ENCODE peak calls at places on chromosomes 7 and 10, in five cellular contexts. One of them, this sample, is unnamed.

GRCh38 chr7:19373334-19373733 is 228.1 kb upstream of the FERD3L start:
- DNase-seq in lower lobe of right lung: no peak
- DNase-seq in AG10803: no peak
- DNase-seq in lower leg skin: no peak
- DNase-seq in HFF-Myc: no peak
- DNase-seq in this sample: no peak

GRCh38 chr7:115352375-115352774 is 430.5 kb downstream of the MDFIC start:
- DNase-seq in lower lobe of right lung: no peak
- DNase-seq in AG10803: peak; percentile 78
- DNase-seq in lower leg skin: no peak
- DNase-seq in HFF-Myc: peak; percentile 57
- DNase-seq in this sample: peak; percentile 71

GRCh38 chr10:101237080-101237817 is 8.0 kb upstream of the LBX1 start:
- DNase-seq in lower lobe of right lung: no peak
- DNase-seq in AG10803: no peak
- DNase-seq in lower leg skin: no peak
- DNase-seq in HFF-Myc: no peak
- DNase-seq in this sample: no peak

GRCh38 chr7:50651227-50651989 is 86.2 kb upstream of the DDC start:
- DNase-seq in lower lobe of right lung: no peak
- DNase-seq in AG10803: no peak
- DNase-seq in lower leg skin: no peak
- DNase-seq in HFF-Myc: no peak
- DNase-seq in this sample: no peak

GRCh38 chr10:77160679-77161078 is 476.9 kb downstream of the KCNMA1 start:
- DNase-seq in lower lobe of right lung: no peak
- DNase-seq in AG10803: peak; percentile 83
- DNase-seq in lower leg skin: no peak
- DNase-seq in HFF-Myc: peak; percentile 66
- DNase-seq in this sample: peak; percentile 65

GRCh38 chr7:1454471-1455065 is 4.7 kb downstream of the MICALL2 start:
- DNase-seq in lower lobe of right lung: no peak
- DNase-seq in AG10803: no peak
- DNase-seq in lower leg skin: no peak
- DNase-seq in HFF-Myc: no peak
- DNase-seq in this sample: no peak

GRCh38 chr7:24786941-24787340 is 29.7 kb upstream of the GSDME start:
- DNase-seq in lower lobe of right lung: peak; percentile 73
- DNase-seq in AG10803: peak; percentile 97
- DNase-seq in lower leg skin: peak; percentile 60
- DNase-seq in HFF-Myc: peak; percentile 62
- DNase-seq in this sample: peak; percentile 74

GRCh38 chr10:29063806-29064644 is 224.8 kb upstream of the LYZL1 start:
- DNase-seq in lower lobe of right lung: no peak
- DNase-seq in AG10803: peak; percentile 8
- DNase-seq in lower leg skin: no peak
- DNase-seq in HFF-Myc: no peak
- DNase-seq in this sample: peak; percentile 20

DNA sequence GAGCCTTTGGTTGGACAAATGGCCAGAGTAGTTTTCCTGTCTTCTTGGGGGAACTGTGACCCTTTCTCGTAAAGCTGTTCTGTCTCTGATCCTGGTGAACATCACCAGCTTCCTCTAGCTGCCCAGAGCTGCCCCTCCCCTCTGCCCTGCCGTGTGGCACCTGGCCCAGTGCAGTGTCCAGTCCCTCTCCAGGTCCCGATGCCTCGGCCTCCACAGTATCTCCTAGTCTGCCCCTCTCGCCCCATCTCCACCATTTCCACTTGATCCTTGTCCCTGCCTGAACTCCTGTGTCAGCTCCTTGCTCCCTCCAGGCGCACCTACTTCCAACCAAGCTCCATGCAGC is 133.5 kb downstream of the GRK5 start:
- DNase-seq in lower lobe of right lung: no peak
- DNase-seq in AG10803: no peak
- DNase-seq in lower leg skin: no peak
- DNase-seq in HFF-Myc: no peak
- DNase-seq in this sample: peak; percentile 40
- TF ChIP-seq CTCF in lower lobe of right lung: no peak
- TF ChIP-seq CTCF in AG10803: no peak
- TF ChIP-seq CTCF in lower leg skin: no peak
- TF ChIP-seq CTCF in HFF-Myc: no peak
- TF ChIP-seq CTCF in this sample: no peak

GRCh38 chr10:22105270-22105669 is 101.7 kb upstream of the DNAJC1 start:
- DNase-seq in lower lobe of right lung: no peak
- DNase-seq in AG10803: no peak
- DNase-seq in lower leg skin: no peak
- DNase-seq in HFF-Myc: no peak
- DNase-seq in this sample: no peak

GRCh38 chr10:22103701-22104100 is 100.2 kb upstream of the DNAJC1 start:
- DNase-seq in lower lobe of right lung: no peak
- DNase-seq in AG10803: no peak
- DNase-seq in lower leg skin: no peak
- DNase-seq in HFF-Myc: no peak
- DNase-seq in this sample: peak; percentile 8
- TF ChIP-seq CTCF in lower lobe of right lung: peak; percentile 19
- TF ChIP-seq CTCF in AG10803: peak; percentile 27
- TF ChIP-seq CTCF in lower leg skin: no peak
- TF ChIP-seq CTCF in HFF-Myc: peak; percentile 32
- TF ChIP-seq CTCF in this sample: peak; percentile 49

DNA sequence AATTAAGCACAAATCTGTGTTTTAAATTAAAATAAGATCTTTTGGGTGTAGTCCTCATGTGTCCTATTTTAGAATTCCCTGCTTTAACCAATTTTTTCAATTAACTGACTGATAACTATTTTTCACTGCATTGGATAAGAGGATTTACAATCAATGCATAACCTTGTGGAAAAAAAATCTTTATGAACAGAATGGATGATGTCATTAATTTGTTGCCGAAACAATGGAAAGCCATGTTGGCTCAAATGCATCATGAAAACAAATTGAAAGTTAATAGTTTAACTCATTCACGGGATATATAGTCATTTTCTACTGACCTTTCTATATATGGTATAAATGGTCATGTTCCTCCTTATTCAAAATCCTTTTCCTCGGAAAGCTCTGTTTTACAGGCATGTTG is 82.3 kb downstream of the PRLHR start:
- DNase-seq in lower lobe of right lung: no peak
- DNase-seq in AG10803: no peak
- DNase-seq in lower leg skin: no peak
- DNase-seq in HFF-Myc: no peak
- DNase-seq in this sample: no peak
- TF ChIP-seq CTCF in lower lobe of right lung: no peak
- TF ChIP-seq CTCF in AG10803: no peak
- TF ChIP-seq CTCF in lower leg skin: no peak
- TF ChIP-seq CTCF in HFF-Myc: no peak
- TF ChIP-seq CTCF in this sample: no peak

GRCh38 chr10:9075420-9075819 is 1020.9 kb downstream of the GATA3 start:
- DNase-seq in lower lobe of right lung: no peak
- DNase-seq in AG10803: no peak
- DNase-seq in lower leg skin: no peak
- DNase-seq in HFF-Myc: no peak
- DNase-seq in this sample: no peak
- TF ChIP-seq CTCF in lower lobe of right lung: no peak
- TF ChIP-seq CTCF in AG10803: no peak
- TF ChIP-seq CTCF in lower leg skin: no peak
- TF ChIP-seq CTCF in HFF-Myc: no peak
- TF ChIP-seq CTCF in this sample: no peak

GRCh38 chr7:157569967-157570366 is 233.2 kb downstream of the DNAJB6 start:
- DNase-seq in lower lobe of right lung: no peak
- DNase-seq in AG10803: no peak
- DNase-seq in lower leg skin: no peak
- DNase-seq in HFF-Myc: no peak
- DNase-seq in this sample: no peak
- TF ChIP-seq CTCF in lower lobe of right lung: no peak
- TF ChIP-seq CTCF in AG10803: no peak
- TF ChIP-seq CTCF in lower leg skin: no peak
- TF ChIP-seq CTCF in HFF-Myc: no peak
- TF ChIP-seq CTCF in this sample: no peak